ENCODE peak calls at places on chromosomes 11 and 22, in five cellular contexts. K is esophagus muscularis mucosa, X is endothelial cell of umbilical vein, T is IMR-90, W is right lobe of liver. R is an unnamed sample.

GRCh38 chr11:76107946-76108345 is 98.4 kb downstream of the WNT11 start:
- DNase-seq in K (no peak), T (no peak), X (no peak), W (no peak), R (no peak)

GRCh38 chr11:128964463-128964930 is 21.8 kb upstream of the TP53AIP1 start:
- DNase-seq in K (peak; percentile 66), X (peak; percentile 90), W (no peak), T (no peak), R (no peak)

GRCh38 chr11:120392299-120392698 is 56.1 kb downstream of the ARHGEF12 start:
- DNase-seq in K (no peak), T (no peak), W (no peak), X (no peak), R (no peak)

GRCh38 chr11:65428578-65429068 is 6.0 kb downstream of the NEAT1 start:
- DNase-seq in K (no peak), X (no peak), T (no peak), W (peak; percentile 61), R (no peak)

GRCh38 chr22:35098921-35099320 is 33.0 kb downstream of the ISX start:
- DNase-seq in X (no peak), K (no peak), T (no peak), W (no peak), R (no peak)

GRCh38 chr11:125626381-125626950 is 1.5 kb downstream of the CHEK1 start:
- DNase-seq in T (peak; percentile 16), X (peak; percentile 75), K (no peak), W (no peak), R (no peak)

GRCh38 chr22:43643362-43643761 is 168.7 kb downstream of the EFCAB6 start:
- DNase-seq in T (no peak), W (no peak), K (peak; percentile 57), X (no peak), R (no peak)

GRCh38 chr11:79362358-79362757 is 78.5 kb downstream of the TENM4 start:
- DNase-seq in X (no peak), K (no peak), T (no peak), W (no peak), R (no peak)

GRCh38 chr22:48167238-48167637 is 1404.8 kb downstream of the TBC1D22A start:
- DNase-seq in W (no peak), X (no peak), K (no peak), T (no peak), R (no peak)

GRCh38 chr11:97361812-97362378 is 972.1 kb downstream of the JRKL start:
- DNase-seq in W (no peak), X (no peak), K (no peak), T (no peak), R (no peak)

GRCh38 chr11:56905936-56906335 is 82.8 kb upstream of the OR5AK2 start:
- DNase-seq in W (no peak), X (no peak), T (no peak), K (no peak), R (no peak)

GRCh38 chr22:19142394-19142793 is 2.1 kb downstream of the ESS2 start:
- DNase-seq in W (no peak), K (no peak), X (no peak), T (no peak), R (no peak)

GRCh38 chr11:18802381-18803257 is 11.0 kb upstream of the PTPN5 start:
- DNase-seq in T (peak; percentile 71), W (no peak), X (peak; percentile 69), K (peak; percentile 90), R (no peak)

GRCh38 chr11:2276999-2277328 is 6.6 kb upstream of the ASCL2 start:
- DNase-seq in T (no peak), X (no peak), W (no peak), K (no peak), R (no peak)

GRCh38 chr11:85756401-85757200 is 54.3 kb downstream of the SYTL2 start:
- DNase-seq in X (no peak), T (no peak), W (no peak), K (no peak), R (no peak)

GRCh38 chr11:66659785-66660184 is 17.9 kb downstream of the RBM4B start:
- DNase-seq in K (no peak), X (no peak), W (no peak), T (no peak), R (no peak)

GRCh38 chr22:28903719-28904118 is 20.3 kb downstream of the ZNRF3 start:
- DNase-seq in K (no peak), T (no peak), X (no peak), W (no peak), R (no peak)

GRCh38 chr11:57785072-57785471 is 23.5 kb downstream of the CTNND1 start:
- DNase-seq in K (no peak), W (no peak), T (no peak), X (no peak), R (no peak)

GRCh38 chr11:19739872-19740271 is 27.2 kb downstream of the NAV2 start:
- DNase-seq in W (no peak), X (peak; percentile 35), K (no peak), T (peak; percentile 13), R (no peak)

GRCh38 chr11:110629594-110629993 is 82.6 kb downstream of the ARHGAP20 start:
- DNase-seq in W (no peak), X (no peak), K (no peak), T (no peak), R (no peak)

GRCh38 chr11:11413776-11414175 is 60.7 kb upstream of the CSNK2A3 start:
- DNase-seq in K (no peak), X (no peak), T (no peak), W (no peak), R (no peak)

GRCh38 chr11:64003807-64004589 is 17.8 kb downstream of the OTUB1 start:
- DNase-seq in T (no peak), W (no peak), X (peak; percentile 44), K (no peak), R (no peak)

GRCh38 chr11:85299247-85299646 is 327.9 kb downstream of the DLG2 start:
- DNase-seq in T (no peak), X (no peak), W (no peak), K (no peak), R (no peak)

GRCh38 chr22:29691636-29692326 is 28.0 kb upstream of the CABP7 start:
- DNase-seq in W (no peak), K (no peak), X (no peak), T (no peak), R (no peak)

GRCh38 chr11:92845390-92846185 is 123.9 kb upstream of the MTNR1B start:
- DNase-seq in T (no peak), K (no peak), X (no peak), W (no peak), R (no peak)

GRCh38 chr11:116162541-116163230 is 610.1 kb downstream of the BUD13 start:
- DNase-seq in W (peak; percentile 28), K (peak; percentile 89), X (no peak), T (no peak), R (no peak)

GRCh38 chr11:113874096-113874919 is 1.1 kb downstream of the USP28 start:
- DNase-seq in W (no peak), X (no peak), T (peak; percentile 1), K (no peak), R (no peak)

GRCh38 chr11:47335733-47336132 is 16.8 kb downstream of the MYBPC3 start:
- DNase-seq in T (no peak), K (no peak), W (no peak), X (no peak), R (no peak)

GRCh38 chr22:16559056-16559955 is 33.3 kb downstream of the CCT8L2 start:
- DNase-seq in T (no peak), X (no peak), W (no peak), K (no peak), R (no peak)

GRCh38 chr11:77085652-77086051 is 17.0 kb upstream of the OMP start:
- DNase-seq in W (peak; percentile 30), X (no peak), T (no peak), K (no peak), R (no peak)

GRCh38 chr22:41597635-41597953 is 8.0 kb upstream of the PMM1 start:
- DNase-seq in K (no peak), W (no peak), X (no peak), T (no peak), R (no peak)

GRCh38 chr11:75916882-75917281 is 101.9 kb downstream of the UVRAG start:
- DNase-seq in K (no peak), T (no peak), W (no peak), X (no peak), R (no peak)

GRCh38 chr11:73876424-73877300 is at the start of the genes COA4 and PAAF1:
- DNase-seq in T (peak; percentile 95), X (peak; percentile 98), W (peak; percentile 96), K (peak; percentile 98), R (peak; percentile 56)
- TF ChIP-seq POLR2A in T (peak; percentile 68), X (peak; percentile 79), W (peak; percentile 77), K (no peak), R (peak; percentile 59)

DNA sequence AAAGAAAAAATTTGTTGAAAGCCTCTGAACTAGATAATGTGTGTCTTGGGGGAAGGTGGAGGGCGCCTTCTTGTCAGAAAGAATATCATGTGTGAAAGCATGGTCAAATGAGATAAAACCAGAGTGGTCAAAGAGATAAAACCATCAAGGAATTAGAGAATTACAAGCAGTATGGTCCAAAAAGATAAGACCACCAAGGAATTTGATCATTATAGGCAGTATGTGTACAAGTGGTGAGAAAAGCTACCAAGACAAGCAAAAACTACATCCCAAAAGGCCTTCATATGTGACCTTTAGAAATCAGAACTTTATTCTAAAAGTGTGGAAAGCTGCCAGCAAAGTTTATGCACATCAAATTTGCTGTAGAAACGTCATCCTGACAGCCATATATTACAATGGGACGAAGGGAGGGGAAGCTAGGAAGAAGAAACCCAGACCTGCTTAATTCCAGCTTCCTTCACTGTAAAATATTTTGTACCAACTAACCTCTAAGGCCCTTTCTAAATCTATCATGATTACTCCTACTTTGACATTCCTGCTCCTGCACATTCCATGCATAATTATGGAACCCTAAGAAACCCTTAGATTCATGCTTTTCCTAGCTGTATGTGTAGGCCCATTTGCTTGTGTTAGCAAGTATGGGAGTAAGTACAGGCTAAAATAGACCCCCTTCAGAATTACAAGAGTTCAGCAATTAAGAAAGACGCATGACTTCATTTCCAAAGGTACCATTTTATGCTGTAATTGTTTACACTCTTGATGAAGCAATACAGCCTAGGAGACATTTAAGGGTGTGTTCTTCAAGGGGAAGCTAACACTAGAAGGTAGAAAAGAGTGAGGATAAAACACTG is 51.6 kb downstream of the LGR4 start:
- DNase-seq in W (no peak), K (no peak), X (no peak), T (no peak), R (no peak)
- H3K4me1 ChIP-seq in W (no peaks in the 10 kb centered on the region), K (peaks cover 56% of the 10 kb centered on the region), X (no peaks in the 10 kb centered on the region), T (no peaks in the 10 kb centered on the region), R (peaks cover 20% of the 10 kb centered on the region)

GRCh38 chr11:45899448-45900174 is 7.5 kb downstream of the FREY1 start:
- DNase-seq in X (peak; percentile 70), W (peak; percentile 79), T (peak; percentile 90), K (no peak), R (no peak)
- TF ChIP-seq POLR2A in X (no peak), W (no peak), T (no peak), K (no peak), R (no peak)

DNA sequence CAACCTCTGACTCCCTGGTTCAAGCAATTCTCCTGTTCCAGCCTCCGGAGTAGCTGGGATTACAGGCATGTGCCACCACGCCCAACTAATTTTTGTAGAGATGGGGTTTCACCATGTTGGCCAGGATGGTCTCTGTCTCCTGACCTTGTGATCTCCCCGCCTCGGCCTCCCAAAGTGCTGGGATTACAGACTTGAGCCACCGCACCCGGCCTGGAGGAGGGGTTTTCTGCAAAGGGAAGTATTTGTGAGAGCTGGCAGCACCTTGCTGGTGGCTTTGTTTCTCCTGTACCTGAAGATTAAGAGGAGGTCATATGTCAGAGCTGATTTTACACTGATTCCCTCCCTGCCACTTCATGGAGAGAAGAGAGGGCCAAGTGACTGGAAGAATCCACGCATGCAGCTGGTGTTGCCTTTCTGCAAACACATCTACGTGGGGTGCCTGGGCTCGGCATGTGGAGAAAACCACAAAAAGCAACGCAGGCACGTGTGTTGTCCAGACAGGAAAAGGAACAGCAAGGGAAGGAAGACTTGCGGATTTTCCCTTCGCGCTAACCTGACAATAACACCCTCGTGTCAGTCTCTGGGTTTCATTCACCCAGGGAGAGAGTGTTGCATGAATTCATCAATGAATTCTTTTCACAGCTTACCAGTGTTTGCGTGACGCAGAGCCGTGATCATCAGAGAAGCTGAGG is 61.9 kb downstream of the TSPAN18 start:
- DNase-seq in K (no peak), W (no peak), X (peak; percentile 47), T (peak; percentile 49), R (no peak)
- H3K4me1 ChIP-seq in K (peaks cover 100% of the 10 kb centered on the region), W (no peaks in the 10 kb centered on the region), X (peaks cover 15% of the 10 kb centered on the region), T (no peaks in the 10 kb centered on the region), R (peaks cover 19% of the 10 kb centered on the region)